ENCODE peak calls at places on chromosomes 6 and 20, in ten cellular contexts. R, T, D, P, C, H, V, A, K and U are unnamed samples.

GRCh38 chr20:31695849-31696804 is 26.5 kb downstream of the BCL2L1 start:
- DNase-seq in C (peak), A (peak), V (peak), D (no peak), P (peak), T (no peak), K (no peak), R (no peak), H (no peak), U (peak)

GRCh38 chr20:50322703-50323131 is 132.1 kb downstream of the CEBPB start:
- DNase-seq in C (no peak), T (no peak), H (no peak), K (no peak), D (no peak), V (no peak), P (no peak), A (no peak), R (no peak), U (no peak)

GRCh38 chr6:7960848-7961247 is 50.3 kb upstream of the TXNDC5 start:
- DNase-seq in D (no peak), K (peak), P (no peak), T (no peak), V (no peak), A (no peak), H (no peak), C (no peak), R (peak), U (no peak)

GRCh38 chr6:101539510-101540245 is 146.2 kb downstream of the GRIK2 start:
- DNase-seq in P (no peak), V (peak), H (no peak), C (no peak), D (no peak), K (no peak), R (no peak), T (no peak), A (peak), U (peak)

GRCh38 chr6:65295812-65296211 is 411.2 kb downstream of the EYS start:
- DNase-seq in H (no peak), D (no peak), T (no peak), C (no peak), V (no peak), P (no peak), R (no peak), A (no peak), K (no peak), U (no peak)

GRCh38 chr20:17833036-17833674 is 133.4 kb downstream of the BANF2 start:
- DNase-seq in P (no peak), C (no peak), D (no peak), T (no peak), H (no peak), A (peak), V (peak), R (no peak), K (no peak), U (peak)

GRCh38 chr6:41707565-41708200 is 27.7 kb downstream of the TFEB start:
- DNase-seq in H (peak), V (no peak), P (no peak), T (no peak), R (no peak), D (no peak), K (no peak), A (no peak), C (no peak), U (no peak)

GRCh38 chr20:61548069-61548468 is 296.0 kb downstream of the CDH4 start:
- DNase-seq in C (no peak), H (no peak), D (no peak), V (no peak), A (no peak), T (no peak), R (no peak), K (no peak), P (no peak), U (no peak)

GRCh38 chr6:43842231-43842794 is 72.3 kb downstream of the VEGFA start:
- DNase-seq in K (no peak), T (no peak), C (no peak), A (peak), H (no peak), R (no peak), D (no peak), P (no peak), V (peak), U (peak)
- H3K4me2 ChIP-seq in K (no peak), T (no peak), C (no peak), A (no peak), H (no peak), R (no peak), D (no peak), P (no peak), V (no peak), U (no peak)

DNA sequence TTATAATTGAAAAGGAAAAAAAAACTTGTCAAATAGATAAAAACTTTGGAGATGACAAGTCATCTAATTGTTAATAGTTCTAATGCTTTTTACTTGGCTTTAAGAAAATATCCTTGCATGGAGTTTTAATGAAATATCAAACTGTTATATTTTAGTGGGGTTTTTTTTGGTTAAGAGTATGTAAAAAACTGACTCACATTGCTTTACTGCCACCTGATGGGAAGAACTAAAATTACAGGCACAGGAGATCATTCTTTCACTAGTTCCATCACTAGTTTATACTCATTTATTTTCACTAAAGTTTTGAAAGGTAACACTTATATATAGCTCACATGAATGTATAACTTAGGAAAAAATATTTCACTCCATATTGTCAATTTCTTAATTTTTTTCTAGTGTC is 309.1 kb downstream of the LMBRD1 start:
- DNase-seq in D (peak), V (no peak), T (peak), H (no peak), A (no peak), C (no peak), K (no peak), P (no peak), R (peak), U (no peak)
- TF ChIP-seq CTCF in D (peak), V (no peak), T (peak), H (peak), A (no peak), C (peak), K (peak), P (peak), R (peak), U (peak)

GRCh38 chr6:35507221-35507620 is 5.5 kb downstream of the TULP1 start:
- DNase-seq in K (no peak), V (no peak), A (no peak), T (no peak), C (no peak), P (no peak), R (no peak), D (no peak), H (no peak), U (no peak)
- H3K4me2 ChIP-seq in K (no peak), V (no peak), A (no peak), T (no peak), C (no peak), P (no peak), R (no peak), D (no peak), H (no peak), U (no peak)

GRCh38 chr20:20816969-20817368 is 104.5 kb upstream of the RALGAPA2 start:
- DNase-seq in H (no peak), A (no peak), T (no peak), K (no peak), R (no peak), P (no peak), V (no peak), C (no peak), D (no peak), U (no peak)

GRCh38 chr20:20821496-20822260 is 109.2 kb upstream of the RALGAPA2 start:
- DNase-seq in V (no peak), H (no peak), A (no peak), K (no peak), C (no peak), P (no peak), R (no peak), D (no peak), T (peak), U (no peak)

GRCh38 chr20:20820780-20821495 is 108.5 kb upstream of the RALGAPA2 start:
- DNase-seq in H (no peak), C (no peak), T (peak), A (no peak), R (no peak), V (no peak), D (no peak), K (no peak), P (no peak), U (no peak)

GRCh38 chr20:20823469-20823868 is 111.0 kb upstream of the RALGAPA2 start:
- DNase-seq in V (no peak), K (no peak), P (no peak), D (no peak), H (no peak), A (no peak), R (no peak), T (no peak), C (no peak), U (no peak)

DNA sequence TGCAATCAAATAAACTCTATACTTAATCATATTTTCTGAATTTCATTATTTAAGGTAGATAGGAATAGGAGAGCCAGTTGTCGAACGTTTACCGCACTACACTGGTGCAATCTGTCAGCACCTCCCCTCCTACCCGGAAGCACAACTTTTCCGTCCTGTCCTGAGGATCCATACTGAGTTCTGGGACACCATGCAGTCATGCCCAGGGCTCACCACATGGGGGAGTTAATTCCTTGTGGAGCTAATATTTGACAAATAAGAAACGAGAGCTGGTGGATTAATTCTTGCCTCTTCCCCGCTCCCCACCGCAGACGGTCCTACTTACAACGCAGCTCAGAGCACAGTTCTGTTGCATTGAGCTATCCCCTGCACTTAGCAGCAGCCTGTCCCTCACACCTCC is 107.7 kb upstream of the RALGAPA2 start:
- DNase-seq in R (no peak), C (peak), P (peak), V (no peak), D (peak), K (no peak), H (no peak), A (no peak), T (peak), U (no peak)
- TF ChIP-seq CTCF in R (peak), C (peak), P (no peak), V (peak), D (peak), K (peak), H (peak), A (peak), T (peak), U (no peak)

DNA sequence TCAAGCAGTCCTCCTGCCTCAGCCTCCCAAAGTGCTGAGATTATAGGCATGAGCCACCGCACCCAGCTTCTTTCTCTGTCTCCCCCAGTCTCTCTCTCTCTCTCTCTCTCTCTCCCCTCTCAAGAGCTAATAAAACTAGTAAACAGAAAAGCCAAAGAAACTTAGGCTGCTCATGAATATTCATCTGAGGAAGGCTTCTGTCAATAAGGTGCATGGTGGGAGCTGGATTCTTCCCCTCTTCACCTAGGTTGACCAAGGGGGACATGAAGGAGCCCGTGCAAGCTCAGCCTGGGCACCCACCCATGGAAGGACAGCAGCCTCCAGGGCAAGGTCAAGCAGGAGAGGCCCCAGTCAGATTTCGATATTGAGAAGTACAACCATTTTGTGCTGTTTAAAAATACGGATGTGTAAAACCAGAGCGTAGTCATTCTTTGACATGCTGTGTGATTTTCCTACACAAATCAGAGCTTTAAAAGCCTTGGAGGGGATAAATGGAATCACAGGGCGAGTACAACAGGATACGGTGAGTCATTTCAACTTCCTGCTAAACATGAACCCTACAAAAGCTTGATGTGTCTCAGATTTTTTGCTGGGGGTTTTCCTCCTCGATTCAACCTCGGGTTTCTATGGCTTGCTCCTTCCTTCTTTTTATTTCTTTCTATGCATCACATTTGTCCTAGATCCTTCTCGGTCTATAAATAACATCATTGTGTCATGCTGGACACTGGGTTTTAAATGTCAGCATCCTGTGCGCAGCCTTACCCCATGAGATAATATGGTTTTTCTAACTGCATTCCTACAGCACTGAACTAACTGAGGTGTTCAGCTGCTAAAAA is 368.9 kb upstream of the JARID2 start:
- DNase-seq in K (peak), A (peak), C (no peak), P (no peak), H (peak), V (peak), R (no peak), D (no peak), T (no peak), U (peak)
- H3K4me2 ChIP-seq in K (peak), A (peak), C (peak), P (peak), H (no peak), V (peak), R (no peak), D (no peak), T (no peak), U (peak)

GRCh38 chr6:168009331-168009730 is 11.9 kb downstream of the KIF25 start:
- DNase-seq in T (no peak), D (no peak), R (no peak), V (no peak), K (no peak), H (no peak), C (no peak), A (peak), P (no peak), U (peak)
- TF ChIP-seq CTCF in T (no peak), D (no peak), R (no peak), V (no peak), K (no peak), H (no peak), C (no peak), A (no peak), P (no peak), U (no peak)

GRCh38 chr6:5135783-5136376 is 50.7 kb downstream of the PPP1R3G start:
- DNase-seq in V (no peak), D (peak), K (no peak), P (no peak), H (peak), T (peak), C (peak), A (peak), R (peak), U (no peak)
- H3K4me2 ChIP-seq in V (no peak), D (no peak), K (no peak), P (no peak), H (no peak), T (no peak), C (no peak), A (no peak), R (no peak), U (no peak)

GRCh38 chr6:124795879-124796838 is 166.1 kb upstream of the RNF217 start:
- DNase-seq in P (no peak), K (no peak), T (peak), C (no peak), D (peak), V (peak), H (no peak), R (peak), A (peak), U (no peak)
- TF ChIP-seq CTCF in P (peak), K (peak), T (peak), C (peak), D (peak), V (peak), H (peak), R (peak), A (peak), U (peak)

GRCh38 chr6:116387374-116387773 is 16.6 kb downstream of the DSE start:
- DNase-seq in V (peak), T (no peak), K (no peak), P (no peak), A (peak), R (peak), D (no peak), H (no peak), C (peak), U (peak)
- H3K4me2 ChIP-seq in V (peak), T (no peak), K (peak), P (peak), A (peak), R (peak), D (no peak), H (no peak), C (peak), U (peak)

GRCh38 chr20:45539382-45539781 is at the start of gene WFDC6:
- DNase-seq in C (no peak), R (no peak), H (no peak), K (no peak), V (no peak), T (no peak), P (no peak), A (no peak), D (no peak), U (no peak)

GRCh38 chr20:45538209-45538798 is 978 bp downstream of the WFDC6 start:
- DNase-seq in D (no peak), P (no peak), H (no peak), R (no peak), T (peak), K (no peak), C (no peak), A (no peak), V (no peak), U (no peak)
- TF ChIP-seq CTCF in D (peak), P (no peak), H (peak), R (no peak), T (peak), K (no peak), C (peak), A (no peak), V (no peak), U (no peak)